ENCODE peak calls at places on chromosomes 2 and 18, in ten cellular contexts. One of them, this sample, is unnamed. For H3K36me3, the result is how much of the 10 kb centered on the place peaks cover.

GRCh38 chr2:65075605-65076344 is 19.6 kb downstream of the CEP68 start:
- DNase-seq in adrenal gland: no peak
- DNase-seq in uterus: no peak
- DNase-seq in GM23338: peak
- DNase-seq in cardiac muscle cell: peak
- DNase-seq in stomach: peak
- DNase-seq in GM06990: no peak
- DNase-seq in heart right ventricle: peak
- DNase-seq in naive thymus-derived CD4-positive, alpha-beta T cell: no peak
- DNase-seq in esophagus squamous epithelium: no peak
- DNase-seq in this sample: peak

GRCh38 chr2:144459937-144460336 is 60.0 kb downstream of the ZEB2 start:
- DNase-seq in adrenal gland: no peak
- DNase-seq in uterus: no peak
- DNase-seq in GM23338: peak
- DNase-seq in cardiac muscle cell: no peak
- DNase-seq in stomach: no peak
- DNase-seq in GM06990: no peak
- DNase-seq in heart right ventricle: no peak
- DNase-seq in naive thymus-derived CD4-positive, alpha-beta T cell: no peak
- DNase-seq in esophagus squamous epithelium: no peak
- DNase-seq in this sample: no peak

GRCh38 chr18:66601649-66602048 is 2.2 kb downstream of the CDH19 start:
- DNase-seq in adrenal gland: no peak
- DNase-seq in uterus: no peak
- DNase-seq in GM23338: no peak
- DNase-seq in cardiac muscle cell: no peak
- DNase-seq in stomach: no peak
- DNase-seq in GM06990: no peak
- DNase-seq in heart right ventricle: no peak
- DNase-seq in naive thymus-derived CD4-positive, alpha-beta T cell: no peak
- DNase-seq in esophagus squamous epithelium: no peak
- DNase-seq in this sample: no peak

GRCh38 chr18:21740724-21741510 is at the start of gene MIB1:
- DNase-seq in adrenal gland: peak
- DNase-seq in uterus: peak
- DNase-seq in GM23338: no peak
- DNase-seq in cardiac muscle cell: peak
- DNase-seq in stomach: peak
- DNase-seq in GM06990: peak
- DNase-seq in heart right ventricle: peak
- DNase-seq in naive thymus-derived CD4-positive, alpha-beta T cell: peak
- DNase-seq in esophagus squamous epithelium: peak
- DNase-seq in this sample: no peak

GRCh38 chr18:51076503-51076902 is 46.5 kb downstream of the SMAD4 start:
- DNase-seq in adrenal gland: no peak
- DNase-seq in uterus: no peak
- DNase-seq in GM23338: no peak
- DNase-seq in cardiac muscle cell: no peak
- DNase-seq in stomach: no peak
- DNase-seq in GM06990: no peak
- DNase-seq in heart right ventricle: no peak
- DNase-seq in naive thymus-derived CD4-positive, alpha-beta T cell: no peak
- DNase-seq in esophagus squamous epithelium: no peak
- DNase-seq in this sample: no peak

GRCh38 chr18:70384181-70384790 is 95.4 kb downstream of the SOCS6 start:
- DNase-seq in adrenal gland: no peak
- DNase-seq in uterus: no peak
- DNase-seq in GM23338: no peak
- DNase-seq in cardiac muscle cell: no peak
- DNase-seq in stomach: no peak
- DNase-seq in GM06990: no peak
- DNase-seq in heart right ventricle: no peak
- DNase-seq in naive thymus-derived CD4-positive, alpha-beta T cell: no peak
- DNase-seq in esophagus squamous epithelium: no peak
- DNase-seq in this sample: no peak

GRCh38 chr2:208031608-208032019 is 6.3 kb upstream of the PLEKHM3 start:
- DNase-seq in adrenal gland: no peak
- DNase-seq in uterus: no peak
- DNase-seq in GM23338: no peak
- DNase-seq in cardiac muscle cell: no peak
- DNase-seq in stomach: no peak
- DNase-seq in GM06990: no peak
- DNase-seq in heart right ventricle: no peak
- DNase-seq in naive thymus-derived CD4-positive, alpha-beta T cell: no peak
- DNase-seq in esophagus squamous epithelium: no peak
- DNase-seq in this sample: no peak

GRCh38 chr2:96702098-96702785 is 37.6 kb downstream of the LMAN2L start:
- DNase-seq in adrenal gland: no peak
- DNase-seq in uterus: no peak
- DNase-seq in GM23338: no peak
- DNase-seq in cardiac muscle cell: no peak
- DNase-seq in stomach: no peak
- DNase-seq in GM06990: no peak
- DNase-seq in heart right ventricle: no peak
- DNase-seq in naive thymus-derived CD4-positive, alpha-beta T cell: no peak
- DNase-seq in esophagus squamous epithelium: no peak
- DNase-seq in this sample: no peak

GRCh38 chr2:130728007-130728454 is 839 bp upstream of the GPR148 start:
- DNase-seq in adrenal gland: peak
- DNase-seq in uterus: no peak
- DNase-seq in GM23338: peak
- DNase-seq in cardiac muscle cell: peak
- DNase-seq in stomach: peak
- DNase-seq in GM06990: no peak
- DNase-seq in heart right ventricle: no peak
- DNase-seq in naive thymus-derived CD4-positive, alpha-beta T cell: no peak
- DNase-seq in esophagus squamous epithelium: no peak
- DNase-seq in this sample: no peak

GRCh38 chr2:56287974-56288373 is 104.2 kb downstream of the CCDC85A start:
- DNase-seq in adrenal gland: no peak
- DNase-seq in uterus: no peak
- DNase-seq in GM23338: no peak
- DNase-seq in cardiac muscle cell: no peak
- DNase-seq in stomach: no peak
- DNase-seq in GM06990: no peak
- DNase-seq in heart right ventricle: no peak
- DNase-seq in naive thymus-derived CD4-positive, alpha-beta T cell: no peak
- DNase-seq in esophagus squamous epithelium: no peak
- DNase-seq in this sample: no peak

GRCh38 chr2:105836840-105837692 is 92.4 kb downstream of the NCK2 start:
- DNase-seq in adrenal gland: no peak
- DNase-seq in uterus: no peak
- DNase-seq in GM23338: no peak
- DNase-seq in cardiac muscle cell: no peak
- DNase-seq in stomach: no peak
- DNase-seq in GM06990: no peak
- DNase-seq in heart right ventricle: no peak
- DNase-seq in naive thymus-derived CD4-positive, alpha-beta T cell: no peak
- DNase-seq in esophagus squamous epithelium: no peak
- DNase-seq in this sample: no peak

GRCh38 chr2:85179541-85179940 is 46.3 kb downstream of the TCF7L1 start:
- DNase-seq in adrenal gland: no peak
- DNase-seq in uterus: no peak
- DNase-seq in GM23338: no peak
- DNase-seq in cardiac muscle cell: no peak
- DNase-seq in stomach: no peak
- DNase-seq in GM06990: no peak
- DNase-seq in heart right ventricle: no peak
- DNase-seq in naive thymus-derived CD4-positive, alpha-beta T cell: no peak
- DNase-seq in esophagus squamous epithelium: no peak
- DNase-seq in this sample: no peak

GRCh38 chr18:62437520-62438329 is 85.1 kb upstream of the ZCCHC2 start:
- DNase-seq in adrenal gland: no peak
- DNase-seq in uterus: peak
- DNase-seq in GM23338: no peak
- DNase-seq in cardiac muscle cell: no peak
- DNase-seq in stomach: no peak
- DNase-seq in GM06990: no peak
- DNase-seq in heart right ventricle: no peak
- DNase-seq in naive thymus-derived CD4-positive, alpha-beta T cell: no peak
- DNase-seq in esophagus squamous epithelium: no peak
- DNase-seq in this sample: no peak

GRCh38 chr2:239222346-239223028 is 178.3 kb downstream of the HDAC4 start:
- DNase-seq in adrenal gland: no peak
- DNase-seq in uterus: no peak
- DNase-seq in GM23338: no peak
- DNase-seq in cardiac muscle cell: no peak
- DNase-seq in stomach: peak
- DNase-seq in GM06990: no peak
- DNase-seq in heart right ventricle: no peak
- DNase-seq in naive thymus-derived CD4-positive, alpha-beta T cell: peak
- DNase-seq in esophagus squamous epithelium: no peak
- DNase-seq in this sample: no peak

GRCh38 chr2:105038383-105039061 is 653 bp downstream of the MRPS9 start:
- DNase-seq in adrenal gland: no peak
- DNase-seq in uterus: no peak
- DNase-seq in GM23338: peak
- DNase-seq in cardiac muscle cell: no peak
- DNase-seq in stomach: no peak
- DNase-seq in GM06990: no peak
- DNase-seq in heart right ventricle: no peak
- DNase-seq in naive thymus-derived CD4-positive, alpha-beta T cell: no peak
- DNase-seq in esophagus squamous epithelium: no peak
- DNase-seq in this sample: peak

GRCh38 chr2:74052732-74053712 is 68.3 kb downstream of the TET3 start:
- DNase-seq in adrenal gland: no peak
- DNase-seq in uterus: no peak
- DNase-seq in GM23338: no peak
- DNase-seq in cardiac muscle cell: no peak
- DNase-seq in stomach: no peak
- DNase-seq in GM06990: no peak
- DNase-seq in heart right ventricle: no peak
- DNase-seq in naive thymus-derived CD4-positive, alpha-beta T cell: peak
- DNase-seq in esophagus squamous epithelium: no peak
- DNase-seq in this sample: no peak

DNA sequence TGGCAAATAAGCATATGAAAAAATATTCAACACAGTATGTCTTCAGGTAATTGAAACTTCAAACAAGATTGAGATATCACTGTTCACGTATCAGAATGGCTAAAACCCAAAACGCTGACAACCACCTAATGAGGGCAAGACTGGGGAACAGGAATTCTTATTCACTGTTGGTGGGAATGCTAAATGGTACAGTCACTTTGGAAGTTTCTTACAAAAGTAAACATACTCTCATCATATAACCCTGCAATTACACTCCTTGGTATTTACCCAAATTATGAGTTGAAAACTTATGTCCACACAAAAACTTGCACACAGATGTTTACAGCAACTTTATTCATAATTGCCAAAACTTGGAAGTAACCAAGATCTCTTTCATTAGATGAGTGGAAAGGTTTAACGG is 30.1 kb downstream of the BUB1 start:
- DNase-seq in adrenal gland: no peak
- DNase-seq in uterus: no peak
- DNase-seq in GM23338: no peak
- DNase-seq in cardiac muscle cell: no peak
- DNase-seq in stomach: no peak
- DNase-seq in GM06990: no peak
- DNase-seq in heart right ventricle: no peak
- DNase-seq in naive thymus-derived CD4-positive, alpha-beta T cell: no peak
- DNase-seq in esophagus squamous epithelium: no peak
- DNase-seq in this sample: no peak
- H3K36me3 ChIP-seq in adrenal gland: under half
- H3K36me3 ChIP-seq in uterus: under half
- H3K36me3 ChIP-seq in GM23338: under half
- H3K36me3 ChIP-seq in cardiac muscle cell: under half
- H3K36me3 ChIP-seq in stomach: under half
- H3K36me3 ChIP-seq in GM06990: under half
- H3K36me3 ChIP-seq in heart right ventricle: under half
- H3K36me3 ChIP-seq in naive thymus-derived CD4-positive, alpha-beta T cell: under half
- H3K36me3 ChIP-seq in esophagus squamous epithelium: under half
- H3K36me3 ChIP-seq in this sample: half or more

DNA sequence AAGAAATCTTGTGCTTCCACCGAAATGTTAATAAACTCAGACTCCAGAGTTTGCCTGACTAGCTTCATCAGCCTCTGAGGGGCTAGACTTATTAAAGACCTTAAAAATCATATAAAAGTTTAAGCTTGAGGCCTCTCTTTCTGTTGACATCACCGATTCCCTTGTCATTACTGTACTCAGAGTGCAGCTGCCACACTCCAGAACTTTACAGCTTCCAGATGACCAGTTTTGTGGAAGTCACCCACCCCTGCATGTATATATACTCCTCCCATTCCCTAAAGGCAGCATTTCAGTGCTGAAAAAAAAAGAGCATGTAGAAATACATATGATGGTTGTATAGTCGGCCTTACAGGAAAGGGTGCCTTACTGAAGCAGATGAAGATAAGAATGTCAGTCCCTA is 117.4 kb downstream of the FEZ2 start:
- DNase-seq in adrenal gland: no peak
- DNase-seq in uterus: no peak
- DNase-seq in GM23338: no peak
- DNase-seq in cardiac muscle cell: no peak
- DNase-seq in stomach: no peak
- DNase-seq in GM06990: no peak
- DNase-seq in heart right ventricle: no peak
- DNase-seq in naive thymus-derived CD4-positive, alpha-beta T cell: no peak
- DNase-seq in esophagus squamous epithelium: no peak
- DNase-seq in this sample: no peak
- H3K36me3 ChIP-seq in adrenal gland: under half
- H3K36me3 ChIP-seq in uterus: under half
- H3K36me3 ChIP-seq in GM23338: under half
- H3K36me3 ChIP-seq in cardiac muscle cell: under half
- H3K36me3 ChIP-seq in stomach: under half
- H3K36me3 ChIP-seq in GM06990: under half
- H3K36me3 ChIP-seq in heart right ventricle: under half
- H3K36me3 ChIP-seq in naive thymus-derived CD4-positive, alpha-beta T cell: under half
- H3K36me3 ChIP-seq in esophagus squamous epithelium: under half
- H3K36me3 ChIP-seq in this sample: under half

DNA sequence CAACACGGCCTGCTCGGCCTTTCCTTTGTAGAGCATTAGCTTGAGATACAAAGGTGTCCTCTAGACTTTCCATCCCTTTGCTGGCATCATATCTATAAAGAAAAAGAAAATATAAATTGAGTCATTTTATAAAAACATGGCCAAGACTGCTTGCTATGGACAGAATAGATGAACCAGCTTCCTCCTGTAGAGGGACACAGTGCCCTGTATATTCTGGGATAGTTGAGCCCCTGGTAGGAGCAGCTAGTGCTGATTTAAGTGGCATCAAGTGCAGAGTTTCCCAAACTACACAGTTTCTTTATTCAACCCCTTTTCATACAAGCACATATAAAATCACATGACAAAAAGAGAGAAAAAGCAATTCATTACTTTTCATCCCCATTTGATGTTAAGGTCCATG is 47.9 kb downstream of the GEMIN6 start:
- DNase-seq in adrenal gland: no peak
- DNase-seq in uterus: no peak
- DNase-seq in GM23338: no peak
- DNase-seq in cardiac muscle cell: no peak
- DNase-seq in stomach: no peak
- DNase-seq in GM06990: no peak
- DNase-seq in heart right ventricle: no peak
- DNase-seq in naive thymus-derived CD4-positive, alpha-beta T cell: no peak
- DNase-seq in esophagus squamous epithelium: no peak
- DNase-seq in this sample: no peak
- H3K36me3 ChIP-seq in adrenal gland: under half
- H3K36me3 ChIP-seq in uterus: under half
- H3K36me3 ChIP-seq in GM23338: under half
- H3K36me3 ChIP-seq in cardiac muscle cell: half or more
- H3K36me3 ChIP-seq in stomach: under half
- H3K36me3 ChIP-seq in GM06990: under half
- H3K36me3 ChIP-seq in heart right ventricle: under half
- H3K36me3 ChIP-seq in naive thymus-derived CD4-positive, alpha-beta T cell: under half
- H3K36me3 ChIP-seq in esophagus squamous epithelium: under half
- H3K36me3 ChIP-seq in this sample: under half

GRCh38 chr2:210009896-210010295 is 7.5 kb downstream of the RPE start:
- DNase-seq in adrenal gland: no peak
- DNase-seq in uterus: no peak
- DNase-seq in GM23338: no peak
- DNase-seq in cardiac muscle cell: no peak
- DNase-seq in stomach: no peak
- DNase-seq in GM06990: no peak
- DNase-seq in heart right ventricle: no peak
- DNase-seq in naive thymus-derived CD4-positive, alpha-beta T cell: no peak
- DNase-seq in esophagus squamous epithelium: no peak
- DNase-seq in this sample: no peak
- H3K36me3 ChIP-seq in adrenal gland: under half
- H3K36me3 ChIP-seq in uterus: under half
- H3K36me3 ChIP-seq in GM23338: under half
- H3K36me3 ChIP-seq in cardiac muscle cell: under half
- H3K36me3 ChIP-seq in stomach: under half
- H3K36me3 ChIP-seq in GM06990: under half
- H3K36me3 ChIP-seq in heart right ventricle: under half
- H3K36me3 ChIP-seq in naive thymus-derived CD4-positive, alpha-beta T cell: under half
- H3K36me3 ChIP-seq in esophagus squamous epithelium: under half
- H3K36me3 ChIP-seq in this sample: under half

This sample was measured in HAP-1.